ENCODE peak calls at places on chromosomes 1 and 21, in seven cellular contexts. S, R, P, H, V, N and Z are unnamed samples.

GRCh38 chr21:32367158-32367557 is 25.7 kb downstream of the URB1 start:
- DNase-seq in S (peak; percentile 43), R (no peak), P (no peak), H (no peak), V (no peak), N (no peak), Z (no peak)

GRCh38 chr1:156119503-156120209 is 5.1 kb downstream of the LMNA start:
- DNase-seq in S (peak; percentile 69), R (no peak), P (no peak), H (peak; percentile 69), V (peak; percentile 77), N (peak; percentile 64), Z (no peak)

GRCh38 chr1:90045853-90046563 is 51.1 kb downstream of the ZNF326 start:
- DNase-seq in S (peak; percentile 3), R (no peak), P (no peak), H (peak; percentile 32), V (peak; percentile 24), N (peak; percentile 18), Z (no peak)

GRCh38 chr1:219189021-219189824 is 15.5 kb downstream of the LYPLAL1 start:
- DNase-seq in S (peak; percentile 48), R (no peak), P (peak; percentile 39), H (peak; percentile 76), V (peak; percentile 32), N (peak; percentile 60), Z (peak; percentile 27)

GRCh38 chr21:33011462-33011861 is 14.3 kb upstream of the OLIG2 start:
- DNase-seq in S (peak; percentile 81), R (no peak), P (peak; percentile 21), H (no peak), V (peak; percentile 95), N (peak; percentile 98), Z (peak; percentile 16)

GRCh38 chr1:207822602-207823451 is 71.0 kb downstream of the CD46 start:
- DNase-seq in S (peak; percentile 71), R (peak; percentile 94), P (no peak), H (peak; percentile 97), V (peak; percentile 47), N (no peak), Z (no peak)

GRCh38 chr1:62142550-62142949 is 52.1 kb upstream of the L1TD1 start:
- DNase-seq in S (peak; percentile 15), R (no peak), P (no peak), H (no peak), V (peak; percentile 16), N (peak; percentile 20), Z (no peak)

GRCh38 chr1:244414543-244414942 is 37.2 kb downstream of the ADSS2 start:
- DNase-seq in S (peak; percentile 66), R (no peak), P (peak; percentile 25), H (no peak), V (peak; percentile 61), N (peak; percentile 56), Z (peak; percentile 8)

GRCh38 chr1:152745289-152745704 is 12.5 kb upstream of the KPRP start:
- DNase-seq in S (peak; percentile 17), R (no peak), P (no peak), H (no peak), V (peak; percentile 92), N (peak; percentile 92), Z (no peak)
- TF ChIP-seq CTCF in S (no peak), R (no peak), P (no peak), H (no peak), V (no peak), N (no peak), Z (no peak)

DNA sequence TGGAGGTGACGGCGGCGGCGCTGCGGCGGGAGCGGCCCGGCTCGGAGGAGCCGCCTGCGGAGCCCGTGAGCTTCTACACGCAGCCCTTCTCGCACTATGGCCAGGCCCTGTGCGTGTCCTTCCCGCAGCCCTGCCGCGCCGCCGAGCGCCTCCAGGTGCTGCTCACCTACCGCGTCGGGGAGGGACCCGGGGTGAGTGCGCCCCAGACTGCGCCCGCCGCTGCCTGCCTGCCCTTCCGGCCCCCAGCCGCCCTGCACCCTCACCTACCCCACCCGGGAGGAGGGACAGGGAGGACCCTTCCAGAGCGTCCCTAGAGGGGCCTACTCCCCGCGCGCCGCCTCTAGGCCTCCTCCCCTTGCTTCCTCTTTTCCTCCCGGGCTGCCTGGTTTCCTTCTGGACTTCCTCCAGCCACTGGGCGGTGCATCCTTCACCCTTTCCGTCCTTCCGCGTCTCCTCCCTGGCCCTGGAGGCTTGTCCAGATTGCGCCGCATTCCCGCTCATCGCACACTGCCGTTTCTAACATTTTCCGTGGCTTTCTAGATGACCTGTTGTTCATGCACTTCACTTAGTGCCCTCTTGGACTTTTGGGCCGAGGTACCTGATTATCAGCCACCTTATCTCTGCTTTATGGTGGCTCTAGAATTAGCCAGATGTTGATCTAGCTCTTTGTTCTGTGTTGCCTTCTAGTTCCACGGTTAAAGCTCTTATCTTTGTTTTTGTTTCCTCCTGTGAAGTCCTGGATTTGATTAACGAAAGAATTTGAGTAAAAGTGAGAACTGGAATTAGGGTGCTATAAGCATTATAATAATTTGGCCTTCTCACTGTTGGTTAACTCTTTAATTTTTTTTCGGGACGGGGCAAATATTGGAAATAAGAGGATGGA is 716 bp downstream of the RNPEP start:
- DNase-seq in S (peak; percentile 78), R (no peak), P (peak; percentile 51), H (peak; percentile 61), V (peak; percentile 61), N (peak; percentile 38), Z (peak; percentile 43)
- TF ChIP-seq CTCF in S (no peak), R (peak; percentile 31), P (no peak), H (peak; percentile 13), V (no peak), N (peak; percentile 30), Z (peak; percentile 25)

DNA sequence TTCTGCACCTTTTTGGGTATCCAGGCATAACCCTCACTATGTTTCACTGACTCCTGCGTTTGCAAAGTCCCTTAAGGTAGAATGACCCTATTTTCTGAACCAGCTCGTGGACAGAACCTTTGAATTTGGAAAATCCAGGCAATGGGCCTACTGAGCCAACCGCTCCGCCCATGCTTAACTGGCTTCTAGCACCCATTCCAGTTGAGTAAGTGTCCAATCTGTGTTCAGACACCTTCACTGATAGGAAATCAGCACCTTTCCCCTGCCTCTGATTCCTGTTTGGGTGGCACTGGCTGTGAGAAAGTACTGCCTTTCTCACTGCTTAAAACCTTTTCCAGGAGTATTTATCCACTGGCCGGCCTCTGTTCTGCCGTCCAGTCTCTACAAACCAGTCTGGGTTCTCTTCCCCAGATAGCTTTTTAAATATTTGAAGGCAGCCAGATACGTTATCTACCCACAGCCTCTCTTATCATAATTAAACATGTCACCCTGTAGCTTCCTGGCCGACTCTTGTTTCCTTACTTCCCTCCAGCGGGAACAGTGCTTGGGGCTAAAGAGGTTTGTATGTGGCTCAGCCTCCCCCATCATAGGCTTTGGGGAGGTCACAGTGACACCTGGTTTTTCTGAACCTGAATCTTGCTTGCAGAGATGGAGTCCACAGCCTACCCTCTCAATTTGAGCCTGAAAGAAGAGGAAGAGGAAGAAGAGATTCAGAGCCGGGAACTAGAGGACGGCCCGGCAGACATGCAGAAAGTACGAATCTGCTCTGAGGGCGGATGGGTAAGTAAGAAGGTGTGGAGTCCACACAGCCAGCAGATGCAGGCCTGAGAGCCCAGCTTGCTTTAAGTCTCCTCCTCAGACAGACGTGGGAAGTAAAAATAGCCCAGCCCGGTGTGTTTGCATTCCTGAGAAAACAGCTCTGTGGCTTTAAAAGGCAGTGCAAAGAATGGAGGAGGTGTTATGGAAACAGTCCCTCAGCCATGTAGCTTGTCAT is 1.3 kb downstream of the POGK start:
- DNase-seq in S (peak; percentile 35), R (no peak), P (no peak), H (no peak), V (peak; percentile 58), N (peak; percentile 40), Z (peak; percentile 3)
- TF ChIP-seq CTCF in S (no peak), R (no peak), P (no peak), H (no peak), V (no peak), N (no peak), Z (no peak)

DNA sequence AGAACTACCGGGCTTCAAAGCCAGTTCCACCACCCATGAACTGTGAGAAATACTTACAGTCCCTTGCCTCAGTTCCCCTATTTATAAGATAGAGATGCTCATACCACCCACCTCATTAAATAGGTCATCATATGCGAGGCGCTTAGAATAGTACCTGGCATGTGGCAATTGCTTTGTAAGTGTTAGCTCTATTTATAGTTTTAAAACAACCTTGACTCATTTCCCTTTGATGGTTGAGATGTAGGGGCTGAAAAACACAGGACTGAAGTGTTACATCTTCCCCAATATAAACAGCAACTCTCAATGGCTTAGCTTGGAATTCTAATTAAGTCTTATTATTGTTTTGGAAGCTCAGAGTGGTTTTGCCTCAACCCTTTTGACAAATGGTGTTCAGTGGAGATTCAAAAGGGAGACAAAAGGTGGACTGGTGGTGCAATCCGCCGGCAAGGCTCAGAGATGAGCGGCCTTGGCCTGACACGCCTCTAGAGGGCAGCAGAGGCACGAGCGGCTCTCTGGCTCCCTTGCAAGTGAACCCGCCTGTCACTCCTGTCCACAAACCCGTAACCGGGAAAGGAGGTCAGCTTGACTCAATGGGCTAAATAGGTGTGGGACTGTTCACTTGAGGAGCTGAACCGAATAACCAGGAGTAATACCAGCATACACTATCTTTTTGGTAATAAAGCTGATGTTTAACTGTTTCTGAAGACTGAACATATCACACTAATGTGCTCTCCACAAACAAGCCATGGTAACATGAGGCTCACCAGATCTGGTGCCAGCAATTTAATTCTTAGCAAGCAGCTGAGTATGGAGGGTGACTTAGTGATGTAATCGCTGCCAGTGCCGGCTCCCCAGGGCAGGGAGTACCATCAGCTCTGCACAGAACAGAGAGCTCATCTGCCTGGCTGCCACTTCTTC is 19.5 kb upstream of the SMYD2 start:
- DNase-seq in S (peak; percentile 64), R (peak; percentile 25), P (no peak), H (peak; percentile 77), V (peak; percentile 84), N (peak; percentile 73), Z (peak; percentile 27)
- TF ChIP-seq CTCF in S (peak; percentile 96), R (peak; percentile 98), P (peak; percentile 99), H (peak; percentile 97), V (peak; percentile 98), N (peak; percentile 99), Z (peak; percentile 99)

GRCh38 chr1:158496379-158496778 is 24.4 kb downstream of the OR10R2 start:
- DNase-seq in S (no peak), R (no peak), P (no peak), H (peak; percentile 3), V (peak; percentile 37), N (peak; percentile 32), Z (no peak)
- TF ChIP-seq CTCF in S (peak; percentile 12), R (peak; percentile 3), P (no peak), H (peak; percentile 22), V (peak; percentile 18), N (no peak), Z (no peak)

DNA sequence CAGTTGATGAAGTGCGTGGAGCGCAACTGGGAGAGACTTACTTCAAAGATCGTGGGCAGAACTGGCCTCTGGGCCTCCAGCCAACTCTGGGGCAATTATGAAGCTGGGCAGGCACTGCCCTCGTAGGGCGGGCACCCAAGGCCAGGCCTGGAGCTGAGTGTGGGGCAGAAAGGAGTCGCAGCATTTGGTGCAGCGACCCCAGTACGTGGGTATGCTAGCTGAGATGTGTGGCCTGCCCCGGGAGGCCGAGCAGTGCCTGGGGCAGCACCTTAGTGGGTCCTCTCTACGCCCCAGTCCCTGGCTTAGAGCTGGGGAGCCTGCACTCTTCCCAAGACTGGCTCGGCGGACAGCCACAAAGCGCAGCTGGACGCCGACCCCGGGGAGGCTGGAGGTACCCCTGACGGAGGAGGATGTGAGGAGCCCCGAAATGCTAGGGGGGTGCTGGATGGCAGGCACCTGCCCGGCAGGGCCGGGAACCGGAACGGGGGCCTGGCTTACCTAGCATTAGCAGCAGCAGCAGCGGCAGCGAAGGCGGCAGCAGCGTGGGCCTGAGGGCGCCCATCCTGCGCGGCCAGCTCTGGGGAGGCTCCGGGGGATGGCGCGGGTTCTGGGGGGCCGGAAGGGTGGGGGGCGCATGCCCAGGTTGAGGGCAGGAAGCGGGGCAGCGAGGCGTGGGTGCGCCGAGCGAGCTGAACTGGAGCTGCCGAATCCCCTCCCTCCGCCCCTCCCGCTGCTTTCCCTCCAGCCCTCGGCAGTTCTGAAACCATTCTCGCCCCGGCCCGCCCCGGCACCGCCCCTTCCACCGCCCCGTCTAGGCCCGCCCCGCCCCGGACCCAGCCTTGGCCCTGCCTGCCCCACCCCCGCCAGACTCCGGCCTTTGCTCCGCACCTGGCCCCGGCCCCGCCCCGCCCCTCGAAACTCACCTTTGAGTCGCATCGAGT is at the start of gene IGSF8:
- DNase-seq in S (peak; percentile 74), R (peak; percentile 65), P (no peak), H (no peak), V (peak; percentile 93), N (peak; percentile 61), Z (peak; percentile 33)
- TF ChIP-seq CTCF in S (no peak), R (no peak), P (no peak), H (no peak), V (no peak), N (no peak), Z (no peak)